ENCODE peak calls at places on chromosomes 16 and 17, in nine cellular contexts. O is psoas muscle; Y is heart right ventricle; H is CD8-positive, alpha-beta T cell; B is right atrium auricular region; X is sigmoid colon; F is heart left ventricle; L is cardiac muscle cell; A is mesendoderm. Q is an unnamed sample. For H3K36me3, the result is how much of the 10 kb centered on the place peaks cover.

GRCh38 chr17:80720624-80721577 is 176.3 kb downstream of the RPTOR start:
- DNase-seq in O (no peak), Y (no peak), H (peak), B (no peak), X (no peak), F (no peak), L (no peak), A (peak), Q (peak)

GRCh38 chr16:73082608-73083007 is 34.7 kb upstream of the ZFHX3 start:
- DNase-seq in O (peak), Y (no peak), H (no peak), B (no peak), X (peak), F (no peak), L (no peak), A (no peak), Q (no peak)

GRCh38 chr16:53865492-53865863 is 161.5 kb downstream of the FTO start:
- DNase-seq in O (no peak), Y (no peak), H (no peak), B (no peak), X (no peak), F (no peak), L (no peak), A (peak), Q (peak)

GRCh38 chr16:82612263-82612662 is 14.5 kb upstream of the CDH13 start:
- DNase-seq in O (no peak), Y (no peak), H (no peak), B (no peak), X (no peak), F (no peak), L (no peak), A (no peak), Q (no peak)

GRCh38 chr17:36999475-36999874 is 50.7 kb downstream of the AATF start:
- DNase-seq in O (no peak), Y (no peak), H (no peak), B (no peak), X (no peak), F (no peak), L (no peak), A (no peak), Q (no peak)

GRCh38 chr16:88067530-88068411 is 116.5 kb downstream of the BANP start:
- DNase-seq in O (no peak), Y (no peak), H (no peak), B (no peak), X (peak), F (peak), L (no peak), A (no peak), Q (no peak)

GRCh38 chr17:50707296-50708049 is at the start of gene ANKRD40:
- DNase-seq in O (peak), Y (peak), H (peak), B (peak), X (peak), F (peak), L (peak), A (peak), Q (peak)

GRCh38 chr17:78969865-78970264 is 9.9 kb downstream of the LGALS3BP start:
- DNase-seq in O (no peak), Y (no peak), H (no peak), B (no peak), X (no peak), F (no peak), L (no peak), A (no peak), Q (no peak)

GRCh38 chr16:56493131-56493530 is 26.7 kb downstream of the BBS2 start:
- DNase-seq in O (no peak), Y (no peak), H (no peak), B (no peak), X (no peak), F (no peak), L (no peak), A (peak), Q (no peak)

GRCh38 chr16:28110074-28110473 is 46.6 kb upstream of the GSG1L start:
- DNase-seq in O (no peak), Y (no peak), H (no peak), B (no peak), X (no peak), F (no peak), L (no peak), A (no peak), Q (no peak)

DNA sequence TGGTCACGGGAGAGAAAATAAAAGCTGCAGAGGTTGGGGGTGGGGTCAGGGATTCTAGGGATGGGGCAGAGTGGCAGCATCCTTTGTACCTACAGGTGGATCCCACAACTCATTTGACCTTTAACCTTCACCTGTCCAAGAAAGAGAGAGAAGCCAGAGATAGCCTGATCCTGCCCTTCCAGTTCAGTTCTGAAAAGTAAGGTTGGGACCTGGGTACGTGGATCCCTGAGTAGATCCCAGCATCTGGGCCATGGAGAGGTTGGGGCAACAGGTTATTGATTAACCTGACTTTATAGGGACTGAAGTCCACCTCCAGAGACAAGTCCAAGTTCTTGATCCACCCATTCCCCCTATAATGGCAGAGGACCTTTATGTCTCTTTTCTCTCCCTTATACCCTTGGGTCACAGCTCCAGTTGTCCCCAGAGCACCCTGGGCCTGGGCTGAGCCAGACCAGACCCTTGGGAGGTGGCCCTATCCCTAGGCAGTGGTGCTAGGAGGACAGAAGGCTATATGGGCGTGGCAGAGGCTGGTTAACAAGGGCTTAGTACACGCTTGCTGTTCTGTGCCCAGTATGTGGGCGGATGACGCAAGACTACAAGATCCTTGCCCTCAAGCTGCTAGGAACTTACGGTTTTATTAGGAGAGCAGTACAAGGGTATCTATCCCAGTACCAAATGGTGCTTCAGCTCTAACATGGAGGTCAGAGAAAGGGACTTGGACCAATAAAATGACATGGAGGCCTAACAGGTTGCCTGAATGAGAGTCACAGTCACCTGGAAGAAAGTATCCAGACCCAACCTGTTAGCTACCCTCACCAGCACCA is 3.3 kb downstream of the CLDN7 start:
- DNase-seq in O (no peak), Y (no peak), H (no peak), B (no peak), X (no peak), F (no peak), L (no peak), A (no peak), Q (no peak)
- H3K36me3 ChIP-seq in O (half or more), Y (half or more), H (under half), B (half or more), X (under half), F (half or more), L (under half), A (under half), Q (under half)

GRCh38 chr16:23678430-23679273 is at the start of gene PLK1:
- DNase-seq in O (peak), Y (peak), H (peak), B (peak), X (peak), F (peak), L (peak), A (peak), Q (peak)
- H3K36me3 ChIP-seq in O (under half), Y (half or more), H (under half), B (under half), X (under half), F (under half), L (under half), A (under half), Q (half or more)

GRCh38 chr17:38584350-38584925 is 21.3 kb downstream of the SRCIN1 start:
- DNase-seq in O (peak), Y (peak), H (peak), B (peak), X (peak), F (peak), L (peak), A (peak), Q (no peak)
- H3K36me3 ChIP-seq in O (under half), Y (under half), H (under half), B (under half), X (under half), F (under half), L (under half), A (under half), Q (under half)

DNA sequence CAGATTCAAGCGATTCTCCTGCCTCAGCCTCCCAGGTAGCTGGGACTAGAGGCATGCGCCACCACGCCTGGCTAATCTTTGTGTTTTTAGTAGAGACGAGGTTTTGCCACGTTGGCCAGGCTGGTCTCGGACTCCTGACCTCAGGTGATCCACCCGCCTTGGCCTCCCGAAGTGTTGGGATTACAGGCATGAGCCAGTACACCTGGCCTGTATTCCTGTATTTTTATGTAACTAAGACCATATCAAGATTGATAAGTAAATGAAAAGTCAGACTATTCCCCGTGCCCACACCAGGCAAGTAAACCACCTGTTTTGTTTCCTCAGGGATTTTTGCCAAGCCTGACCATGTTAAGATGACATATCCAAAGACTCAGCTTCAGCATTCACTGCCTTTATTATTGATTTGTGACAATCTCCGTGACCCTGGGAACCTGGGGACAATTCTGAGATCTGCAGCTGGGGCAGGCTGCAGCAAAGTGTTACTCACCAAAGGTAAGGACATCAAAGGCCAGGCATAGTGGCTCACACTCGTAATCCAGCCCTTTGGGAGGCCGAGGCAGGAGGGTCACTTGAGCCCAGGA is 5.6 kb downstream of the MRM3 start:
- DNase-seq in O (no peak), Y (no peak), H (no peak), B (no peak), X (peak), F (no peak), L (no peak), A (no peak), Q (no peak)
- H3K36me3 ChIP-seq in O (half or more), Y (half or more), H (under half), B (under half), X (under half), F (under half), L (under half), A (under half), Q (under half)

GRCh38 chr17:8209909-8210760 is at the start of gene AURKB:
- DNase-seq in O (peak), Y (peak), H (peak), B (peak), X (peak), F (peak), L (peak), A (peak), Q (peak)

GRCh38 chr17:8204761-8205555 is 5.4 kb downstream of the AURKB start:
- DNase-seq in O (no peak), Y (no peak), H (no peak), B (no peak), X (no peak), F (no peak), L (no peak), A (no peak), Q (no peak)

GRCh38 chr17:8210761-8211458 is 535 bp upstream of the AURKB start:
- DNase-seq in O (no peak), Y (no peak), H (no peak), B (no peak), X (no peak), F (no peak), L (no peak), A (no peak), Q (peak)

DNA sequence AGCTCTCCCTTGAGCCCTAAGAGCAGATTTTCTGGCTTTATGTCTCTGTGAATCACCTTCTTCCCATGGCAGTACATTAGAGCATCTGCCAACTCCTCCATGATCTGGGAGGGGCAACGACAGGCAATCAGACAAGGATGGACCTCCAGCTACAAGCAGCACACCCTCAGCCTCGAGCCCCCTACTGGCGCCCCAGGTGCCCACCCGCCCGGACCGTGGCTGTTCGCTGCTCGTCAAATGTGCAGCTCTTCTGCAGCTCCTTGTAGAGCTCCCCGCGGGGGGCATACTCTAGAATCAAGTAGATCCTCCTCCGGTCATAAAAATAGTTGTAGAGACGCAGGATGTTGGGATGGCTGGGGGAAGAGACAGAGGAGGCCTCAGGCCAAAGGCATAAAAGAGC is 3.8 kb downstream of the AURKB start:
- DNase-seq in O (no peak), Y (no peak), H (no peak), B (no peak), X (no peak), F (no peak), L (no peak), A (no peak), Q (no peak)
- H3K36me3 ChIP-seq in O (under half), Y (under half), H (under half), B (under half), X (under half), F (under half), L (under half), A (under half), Q (half or more)

Q was measured in SJSA1.